ENCODE peak calls at places on chromosomes 7 and 10, in nine cellular contexts. One of them, this sample, is unnamed.

GRCh38 chr7:70506463-70506862 is 625.5 kb upstream of the GALNT17 start:
- DNase-seq in T-cell: no peak
- DNase-seq in non-pigmented ciliary epithelial cell: no peak
- DNase-seq in endothelial cell: peak; percentile 46
- DNase-seq in mucosa of gallbladder: no peak
- DNase-seq in A549: no peak
- DNase-seq in CD4-positive, alpha-beta T cell: no peak
- DNase-seq in stimulated activated CD4-positive, alpha-beta T cell treated with anti-CD3 and anti-CD28 coated beads, Interleukin-4, amount 100 ng/mL, for 4 hours: no peak
- DNase-seq in kidney tubule cell: no peak
- DNase-seq in this sample: no peak

GRCh38 chr10:3784510-3785250 is at the start of gene KLF6:
- DNase-seq in T-cell: no peak
- DNase-seq in non-pigmented ciliary epithelial cell: no peak
- DNase-seq in endothelial cell: peak; percentile 36
- DNase-seq in mucosa of gallbladder: no peak
- DNase-seq in A549: no peak
- DNase-seq in CD4-positive, alpha-beta T cell: no peak
- DNase-seq in stimulated activated CD4-positive, alpha-beta T cell treated with anti-CD3 and anti-CD28 coated beads, Interleukin-4, amount 100 ng/mL, for 4 hours: peak; percentile 43
- DNase-seq in kidney tubule cell: peak; percentile 57
- DNase-seq in this sample: no peak

GRCh38 chr10:76192151-76192550 is 760.7 kb downstream of the LRMDA start:
- DNase-seq in T-cell: no peak
- DNase-seq in non-pigmented ciliary epithelial cell: no peak
- DNase-seq in endothelial cell: no peak
- DNase-seq in mucosa of gallbladder: no peak
- DNase-seq in A549: no peak
- DNase-seq in CD4-positive, alpha-beta T cell: no peak
- DNase-seq in stimulated activated CD4-positive, alpha-beta T cell treated with anti-CD3 and anti-CD28 coated beads, Interleukin-4, amount 100 ng/mL, for 4 hours: no peak
- DNase-seq in kidney tubule cell: no peak
- DNase-seq in this sample: no peak

GRCh38 chr10:101570764-101571572 is 17.1 kb downstream of the POLL start:
- DNase-seq in T-cell: no peak
- DNase-seq in non-pigmented ciliary epithelial cell: no peak
- DNase-seq in endothelial cell: no peak
- DNase-seq in mucosa of gallbladder: no peak
- DNase-seq in A549: no peak
- DNase-seq in CD4-positive, alpha-beta T cell: no peak
- DNase-seq in stimulated activated CD4-positive, alpha-beta T cell treated with anti-CD3 and anti-CD28 coated beads, Interleukin-4, amount 100 ng/mL, for 4 hours: no peak
- DNase-seq in kidney tubule cell: no peak
- DNase-seq in this sample: no peak

GRCh38 chr7:147952918-147953317 is 637.6 kb upstream of the C7orf33 start:
- DNase-seq in T-cell: no peak
- DNase-seq in non-pigmented ciliary epithelial cell: no peak
- DNase-seq in endothelial cell: no peak
- DNase-seq in mucosa of gallbladder: no peak
- DNase-seq in A549: no peak
- DNase-seq in CD4-positive, alpha-beta T cell: no peak
- DNase-seq in stimulated activated CD4-positive, alpha-beta T cell treated with anti-CD3 and anti-CD28 coated beads, Interleukin-4, amount 100 ng/mL, for 4 hours: no peak
- DNase-seq in kidney tubule cell: no peak
- DNase-seq in this sample: no peak

GRCh38 chr7:158588085-158588877 is 658 bp upstream of the PTPRN2 start:
- DNase-seq in T-cell: no peak
- DNase-seq in non-pigmented ciliary epithelial cell: no peak
- DNase-seq in endothelial cell: no peak
- DNase-seq in mucosa of gallbladder: no peak
- DNase-seq in A549: no peak
- DNase-seq in CD4-positive, alpha-beta T cell: no peak
- DNase-seq in stimulated activated CD4-positive, alpha-beta T cell treated with anti-CD3 and anti-CD28 coated beads, Interleukin-4, amount 100 ng/mL, for 4 hours: no peak
- DNase-seq in kidney tubule cell: no peak
- DNase-seq in this sample: no peak

GRCh38 chr7:907158-907980 is 31.0 kb downstream of the GET4 start:
- DNase-seq in T-cell: no peak
- DNase-seq in non-pigmented ciliary epithelial cell: no peak
- DNase-seq in endothelial cell: no peak
- DNase-seq in mucosa of gallbladder: no peak
- DNase-seq in A549: no peak
- DNase-seq in CD4-positive, alpha-beta T cell: no peak
- DNase-seq in stimulated activated CD4-positive, alpha-beta T cell treated with anti-CD3 and anti-CD28 coated beads, Interleukin-4, amount 100 ng/mL, for 4 hours: no peak
- DNase-seq in kidney tubule cell: no peak
- DNase-seq in this sample: peak; percentile 70

GRCh38 chr10:130045091-130045652 is 65.5 kb downstream of the C10orf143 start:
- DNase-seq in T-cell: no peak
- DNase-seq in non-pigmented ciliary epithelial cell: no peak
- DNase-seq in endothelial cell: peak; percentile 55
- DNase-seq in mucosa of gallbladder: no peak
- DNase-seq in A549: no peak
- DNase-seq in CD4-positive, alpha-beta T cell: no peak
- DNase-seq in stimulated activated CD4-positive, alpha-beta T cell treated with anti-CD3 and anti-CD28 coated beads, Interleukin-4, amount 100 ng/mL, for 4 hours: no peak
- DNase-seq in kidney tubule cell: no peak
- DNase-seq in this sample: no peak

GRCh38 chr10:117755615-117756014 is 213.1 kb downstream of the EMX2 start:
- DNase-seq in T-cell: no peak
- DNase-seq in non-pigmented ciliary epithelial cell: no peak
- DNase-seq in endothelial cell: no peak
- DNase-seq in mucosa of gallbladder: no peak
- DNase-seq in A549: no peak
- DNase-seq in CD4-positive, alpha-beta T cell: no peak
- DNase-seq in stimulated activated CD4-positive, alpha-beta T cell treated with anti-CD3 and anti-CD28 coated beads, Interleukin-4, amount 100 ng/mL, for 4 hours: no peak
- DNase-seq in kidney tubule cell: no peak
- DNase-seq in this sample: no peak

GRCh38 chr10:121910673-121911420 is 17.0 kb downstream of the ATE1 start:
- DNase-seq in T-cell: no peak
- DNase-seq in non-pigmented ciliary epithelial cell: no peak
- DNase-seq in endothelial cell: no peak
- DNase-seq in mucosa of gallbladder: no peak
- DNase-seq in A549: peak; percentile 30
- DNase-seq in CD4-positive, alpha-beta T cell: no peak
- DNase-seq in stimulated activated CD4-positive, alpha-beta T cell treated with anti-CD3 and anti-CD28 coated beads, Interleukin-4, amount 100 ng/mL, for 4 hours: no peak
- DNase-seq in kidney tubule cell: peak; percentile 65
- DNase-seq in this sample: no peak

GRCh38 chr10:95273393-95274312 is 17.1 kb downstream of the PDLIM1 start:
- DNase-seq in T-cell: no peak
- DNase-seq in non-pigmented ciliary epithelial cell: no peak
- DNase-seq in endothelial cell: no peak
- DNase-seq in mucosa of gallbladder: peak; percentile 60
- DNase-seq in A549: peak; percentile 76
- DNase-seq in CD4-positive, alpha-beta T cell: no peak
- DNase-seq in stimulated activated CD4-positive, alpha-beta T cell treated with anti-CD3 and anti-CD28 coated beads, Interleukin-4, amount 100 ng/mL, for 4 hours: no peak
- DNase-seq in kidney tubule cell: peak; percentile 51
- DNase-seq in this sample: no peak

GRCh38 chr7:116653204-116653603 is 18.8 kb upstream of the MET start:
- DNase-seq in T-cell: no peak
- DNase-seq in non-pigmented ciliary epithelial cell: peak; percentile 66
- DNase-seq in endothelial cell: no peak
- DNase-seq in mucosa of gallbladder: no peak
- DNase-seq in A549: no peak
- DNase-seq in CD4-positive, alpha-beta T cell: no peak
- DNase-seq in stimulated activated CD4-positive, alpha-beta T cell treated with anti-CD3 and anti-CD28 coated beads, Interleukin-4, amount 100 ng/mL, for 4 hours: no peak
- DNase-seq in kidney tubule cell: peak; percentile 90
- DNase-seq in this sample: no peak

This sample was measured in natural killer cell.